ENCODE peak calls at places on chromosome 5, in eight cellular contexts. R is adrenal gland, C is astrocyte, X is neural progenitor cell, V is psoas muscle, F is gastrocnemius medialis, Q is IMR-90, J is heart right ventricle. A is an unnamed sample. For H3K4me1, the result is how much of the 10 kb centered on the place peaks cover.

GRCh38 chr5:24103624-24104023 is 541.2 kb downstream of the CDH10 start:
- DNase-seq in R (no peak), C (no peak), X (no peak), V (no peak), F (no peak), Q (no peak), J (no peak), A (no peak)

GRCh38 chr5:143733635-143734341 is 78.2 kb upstream of the HMHB1 start:
- DNase-seq in R (no peak), C (peak), X (no peak), V (no peak), F (no peak), Q (peak), J (no peak), A (no peak)

GRCh38 chr5:74434124-74434899 is 206.2 kb downstream of the ENC1 start:
- DNase-seq in R (no peak), C (no peak), X (peak), V (no peak), F (no peak), Q (no peak), J (no peak), A (no peak)

GRCh38 chr5:149517461-149518122 is 33.6 kb downstream of the CSNK1A1 start:
- DNase-seq in R (no peak), C (no peak), X (peak), V (no peak), F (no peak), Q (peak), J (no peak), A (no peak)

GRCh38 chr5:152470167-152470566 is 65.1 kb upstream of the NMUR2 start:
- DNase-seq in R (no peak), C (no peak), X (no peak), V (no peak), F (no peak), Q (no peak), J (no peak), A (no peak)

GRCh38 chr5:67681703-67682102 is 485.1 kb upstream of the CD180 start:
- DNase-seq in R (no peak), C (no peak), X (no peak), V (no peak), F (no peak), Q (no peak), J (no peak), A (no peak)

GRCh38 chr5:53490747-53491146 is 10.3 kb downstream of the FST start:
- DNase-seq in R (no peak), C (peak), X (no peak), V (no peak), F (peak), Q (peak), J (no peak), A (no peak)

GRCh38 chr5:145629047-145629446 is 206.1 kb downstream of the PRELID2 start:
- DNase-seq in R (no peak), C (no peak), X (no peak), V (no peak), F (no peak), Q (no peak), J (no peak), A (no peak)

GRCh38 chr5:177310757-177311173 is 933 bp downstream of the MXD3 start:
- DNase-seq in R (no peak), C (no peak), X (peak), V (peak), F (no peak), Q (peak), J (no peak), A (peak)

GRCh38 chr5:35754481-35754880 is 102.2 kb upstream of the IL7R start:
- DNase-seq in R (no peak), C (no peak), X (peak), V (no peak), F (no peak), Q (no peak), J (no peak), A (no peak)

GRCh38 chr5:137794863-137795262 is 40.7 kb upstream of the HNRNPA0 start:
- DNase-seq in R (no peak), C (no peak), X (no peak), V (no peak), F (no peak), Q (no peak), J (no peak), A (no peak)

GRCh38 chr5:52988335-52989024 is 672 bp upstream of the ITGA2 start:
- DNase-seq in R (no peak), C (no peak), X (no peak), V (no peak), F (no peak), Q (no peak), J (no peak), A (no peak)

GRCh38 chr5:75053286-75054109 is 1.1 kb upstream of the GCNT4 start:
- DNase-seq in R (peak), C (peak), X (peak), V (peak), F (peak), Q (peak), J (peak), A (peak)

GRCh38 chr5:82635561-82636288 is 357.6 kb upstream of the RPS23 start:
- DNase-seq in R (no peak), C (peak), X (no peak), V (no peak), F (no peak), Q (peak), J (no peak), A (no peak)

GRCh38 chr5:36660397-36661049 is 54.1 kb downstream of the SLC1A3 start:
- DNase-seq in R (no peak), C (no peak), X (no peak), V (no peak), F (no peak), Q (no peak), J (no peak), A (no peak)

GRCh38 chr5:68711311-68712200 is 382.3 kb upstream of the SLC30A5 start:
- DNase-seq in R (no peak), C (no peak), X (no peak), V (no peak), F (peak), Q (no peak), J (no peak), A (no peak)

GRCh38 chr5:142795246-142795645 is 25.1 kb downstream of the ARHGAP26 start:
- DNase-seq in R (no peak), C (no peak), X (no peak), V (no peak), F (no peak), Q (no peak), J (no peak), A (no peak)

GRCh38 chr5:120528609-120529008 is 64.5 kb downstream of the PRR16 start:
- DNase-seq in R (no peak), C (no peak), X (no peak), V (no peak), F (no peak), Q (peak), J (no peak), A (no peak)

GRCh38 chr5:123429993-123430392 is 6.8 kb upstream of the CEP120 start:
- DNase-seq in R (no peak), C (peak), X (no peak), V (no peak), F (no peak), Q (peak), J (no peak), A (no peak)

GRCh38 chr5:109878887-109879286 is 189.2 kb downstream of the MAN2A1 start:
- DNase-seq in R (no peak), C (no peak), X (no peak), V (no peak), F (no peak), Q (no peak), J (no peak), A (no peak)

GRCh38 chr5:126587551-126588390 is 7.2 kb downstream of the ALDH7A1 start:
- DNase-seq in R (peak), C (no peak), X (no peak), V (no peak), F (no peak), Q (no peak), J (no peak), A (no peak)

GRCh38 chr5:1838013-1838412 is 36.8 kb downstream of the NDUFS6 start:
- DNase-seq in R (no peak), C (no peak), X (no peak), V (no peak), F (no peak), Q (no peak), J (no peak), A (no peak)

GRCh38 chr5:40441733-40442132 is 238.0 kb upstream of the PTGER4 start:
- DNase-seq in R (no peak), C (no peak), X (no peak), V (no peak), F (no peak), Q (no peak), J (no peak), A (no peak)

GRCh38 chr5:24642022-24642421 is 2.8 kb downstream of the CDH10 start:
- DNase-seq in R (no peak), C (peak), X (peak), V (no peak), F (no peak), Q (peak), J (no peak), A (no peak)

GRCh38 chr5:5885782-5886181 is 463.3 kb downstream of the ICE1 start:
- DNase-seq in R (no peak), C (no peak), X (no peak), V (no peak), F (no peak), Q (no peak), J (no peak), A (no peak)

GRCh38 chr5:19927919-19928318 is 60.1 kb downstream of the CDH18 start:
- DNase-seq in R (no peak), C (no peak), X (peak), V (no peak), F (no peak), Q (peak), J (no peak), A (no peak)

GRCh38 chr5:42813533-42813932 is 1.8 kb upstream of the SELENOP start:
- DNase-seq in R (no peak), C (no peak), X (peak), V (peak), F (peak), Q (no peak), J (no peak), A (no peak)

GRCh38 chr5:74441616-74442015 is 198.9 kb downstream of the ENC1 start:
- DNase-seq in R (no peak), C (no peak), X (no peak), V (no peak), F (no peak), Q (no peak), J (no peak), A (no peak)

GRCh38 chr5:149471406-149472183 is 79.6 kb downstream of the CSNK1A1 start:
- DNase-seq in R (no peak), C (peak), X (no peak), V (no peak), F (peak), Q (peak), J (no peak), A (peak)

GRCh38 chr5:40271476-40271875 is 408.2 kb upstream of the PTGER4 start:
- DNase-seq in R (no peak), C (no peak), X (no peak), V (no peak), F (no peak), Q (no peak), J (no peak), A (no peak)

GRCh38 chr5:94072116-94072515 is 330.7 kb upstream of the POU5F2 start:
- DNase-seq in R (no peak), C (peak), X (no peak), V (no peak), F (no peak), Q (peak), J (no peak), A (no peak)

GRCh38 chr5:66596791-66597757 is 881 bp downstream of the MAST4 start:
- DNase-seq in R (peak), C (peak), X (peak), V (peak), F (no peak), Q (no peak), J (peak), A (peak)

GRCh38 chr5:11504794-11505193 is 399.5 kb downstream of the CTNND2 start:
- DNase-seq in R (no peak), C (peak), X (peak), V (no peak), F (no peak), Q (no peak), J (no peak), A (no peak)

GRCh38 chr5:36459191-36460135 is 146.9 kb upstream of the SLC1A3 start:
- DNase-seq in R (no peak), C (no peak), X (no peak), V (no peak), F (no peak), Q (no peak), J (no peak), A (no peak)

GRCh38 chr5:155905359-155905758 is 421.6 kb upstream of the SGCD start:
- DNase-seq in R (no peak), C (peak), X (no peak), V (no peak), F (no peak), Q (no peak), J (no peak), A (no peak)

GRCh38 chr5:155908543-155908942 is 418.4 kb upstream of the SGCD start:
- DNase-seq in R (no peak), C (no peak), X (no peak), V (no peak), F (no peak), Q (no peak), J (no peak), A (no peak)

DNA sequence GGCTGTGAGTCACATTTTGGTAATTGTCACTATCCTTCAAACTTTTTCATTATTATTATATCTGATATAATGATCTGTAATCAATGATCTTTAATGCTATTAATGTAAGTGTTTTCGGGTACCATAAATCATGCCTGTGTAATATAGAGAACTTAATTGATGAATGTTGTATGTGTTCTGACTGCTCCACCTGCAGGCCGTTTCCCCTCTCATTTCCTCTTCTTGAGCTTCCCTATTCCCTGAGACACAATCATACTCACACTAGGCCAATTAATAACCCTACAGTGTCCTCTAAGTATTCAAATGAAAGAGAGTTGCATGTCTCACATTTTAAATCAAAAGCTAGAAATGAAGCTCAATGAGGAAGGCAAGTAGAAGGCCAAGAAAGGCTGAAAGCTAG is 420.9 kb upstream of the SGCD start:
- DNase-seq in R (no peak), C (no peak), X (no peak), V (no peak), F (no peak), Q (no peak), J (no peak), A (no peak)
- TF ChIP-seq CTCF in R (no peak), C (no peak), X (peak), V (no peak), F (no peak), Q (no peak), J (no peak), A (no peak)

GRCh38 chr5:146805099-146805498 is 73.5 kb downstream of the PPP2R2B start:
- DNase-seq in R (no peak), C (peak), X (peak), V (no peak), F (no peak), Q (no peak), J (no peak), A (no peak)
- H3K4me1 ChIP-seq in R (under half), C (under half), X (half or more), V (under half), F (under half), Q (under half), J (under half), A (under half)

DNA sequence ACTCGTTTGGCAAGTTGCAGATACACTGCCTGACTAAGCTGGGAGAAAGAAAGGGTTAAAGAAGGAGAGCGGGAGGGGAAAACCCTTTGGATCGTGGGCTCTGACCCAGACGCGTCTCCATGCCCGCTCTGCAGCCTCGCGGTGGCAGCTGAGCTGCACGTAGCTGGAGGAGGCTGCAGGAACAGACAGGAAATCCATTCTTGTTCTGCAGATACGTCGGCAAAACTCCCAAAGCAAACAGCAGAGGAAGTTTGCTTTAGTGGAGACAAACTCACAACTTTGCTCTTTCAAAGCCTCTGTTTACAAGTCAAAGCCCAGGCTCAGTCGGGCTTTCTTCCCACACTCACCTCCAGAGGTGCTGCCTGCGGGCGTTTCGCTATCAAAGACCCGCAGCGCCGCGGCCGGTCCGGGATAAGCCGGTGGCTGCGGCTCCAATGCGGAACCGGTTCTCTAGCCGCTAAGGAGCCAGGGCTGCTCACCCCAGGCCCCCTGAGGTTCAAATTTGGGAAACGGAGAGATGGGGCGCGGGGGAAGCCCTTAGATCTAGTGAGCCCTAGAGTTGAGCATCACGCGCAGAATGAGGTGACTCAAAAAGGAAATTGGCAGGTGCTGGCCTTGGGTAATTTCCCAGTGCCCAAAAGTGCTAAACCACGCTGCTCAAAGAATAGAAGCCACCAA is 60.7 kb downstream of the MAT2B start:
- DNase-seq in R (no peak), C (no peak), X (peak), V (no peak), F (no peak), Q (peak), J (no peak), A (no peak)
- H3K4me3 ChIP-seq in R (peak), C (peak), X (peak), V (peak), F (peak), Q (peak), J (peak), A (no peak)

DNA sequence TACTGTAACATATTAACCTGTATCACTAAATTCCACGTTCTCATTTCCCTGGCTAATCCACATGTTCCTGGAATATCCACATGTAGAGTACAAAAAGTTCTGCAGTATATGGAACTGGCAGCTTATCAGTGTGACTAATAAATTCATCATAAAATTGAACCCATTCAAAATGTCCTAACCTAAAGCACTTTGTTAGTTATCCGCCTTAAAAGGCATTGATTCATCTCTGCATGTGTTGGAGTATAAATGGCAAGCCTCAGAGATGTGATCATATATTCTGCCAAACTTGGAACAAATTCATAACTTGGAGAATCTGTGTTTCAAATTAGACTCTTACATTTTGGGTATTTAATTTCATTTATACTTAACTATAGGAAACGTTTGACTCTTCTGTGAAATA is 25.2 kb upstream of the NREP start:
- DNase-seq in R (no peak), C (no peak), X (no peak), V (no peak), F (no peak), Q (peak), J (no peak), A (no peak)
- TF ChIP-seq CTCF in R (no peak), C (no peak), X (no peak), V (no peak), F (no peak), Q (no peak), J (no peak), A (no peak)

GRCh38 chr5:173323121-173323798 is 5.0 kb downstream of the STC2 start:
- DNase-seq in R (no peak), C (no peak), X (no peak), V (no peak), F (no peak), Q (no peak), J (no peak), A (no peak)
- H3K4me1 ChIP-seq in R (under half), C (under half), X (under half), V (under half), F (under half), Q (under half), J (half or more), A (under half)